ENCODE peak calls at places on chromosomes 6 and 20, in seven cellular contexts. Q is K562, W is GM12878, Z is H1, R is endothelial cell of umbilical vein, U is HepG2, T is HCT116. V is an unnamed sample.

GRCh38 chr6:122622404-122622938 is 12.3 kb downstream of the PKIB start:
- DNase-seq in Q (no peak), W (no peak), Z (no peak), R (no peak), U (no peak), T (no peak), V (no peak)

GRCh38 chr20:59082981-59083380 is 40.4 kb upstream of the PRELID3B start:
- DNase-seq in Q (no peak), W (no peak), Z (no peak), R (no peak), U (no peak), T (no peak), V (no peak)

GRCh38 chr6:157272372-157272771 is 50.9 kb downstream of the TMEM242 start:
- DNase-seq in Q (no peak), W (no peak), Z (no peak), R (no peak), U (no peak), T (no peak), V (no peak)

GRCh38 chr6:129725341-129725740 is 15.4 kb upstream of the ARHGAP18 start:
- DNase-seq in Q (no peak), W (no peak), Z (no peak), R (no peak), U (no peak), T (no peak), V (no peak)

GRCh38 chr6:40755046-40755681 is 168.0 kb upstream of the LRFN2 start:
- DNase-seq in Q (no peak), W (no peak), Z (no peak), R (no peak), U (no peak), T (no peak), V (no peak)

GRCh38 chr6:101281266-101281665 is 112.2 kb upstream of the GRIK2 start:
- DNase-seq in Q (no peak), W (no peak), Z (no peak), R (no peak), U (no peak), T (no peak), V (no peak)

GRCh38 chr6:159761135-159761872 is 541 bp upstream of the ACAT2 start:
- DNase-seq in Q (no peak), W (no peak), Z (peak), R (peak), U (peak), T (no peak), V (no peak)

GRCh38 chr6:43428874-43429273 is 1.5 kb downstream of the ABCC10 start:
- DNase-seq in Q (no peak), W (no peak), Z (no peak), R (no peak), U (no peak), T (no peak), V (no peak)

GRCh38 chr6:42618686-42619085 is 54.9 kb downstream of the UBR2 start:
- DNase-seq in Q (no peak), W (no peak), Z (no peak), R (no peak), U (no peak), T (no peak), V (no peak)

GRCh38 chr20:53706511-53707031 is 112.9 kb upstream of the ZNF217 start:
- DNase-seq in Q (no peak), W (peak), Z (no peak), R (no peak), U (no peak), T (no peak), V (no peak)

DNA sequence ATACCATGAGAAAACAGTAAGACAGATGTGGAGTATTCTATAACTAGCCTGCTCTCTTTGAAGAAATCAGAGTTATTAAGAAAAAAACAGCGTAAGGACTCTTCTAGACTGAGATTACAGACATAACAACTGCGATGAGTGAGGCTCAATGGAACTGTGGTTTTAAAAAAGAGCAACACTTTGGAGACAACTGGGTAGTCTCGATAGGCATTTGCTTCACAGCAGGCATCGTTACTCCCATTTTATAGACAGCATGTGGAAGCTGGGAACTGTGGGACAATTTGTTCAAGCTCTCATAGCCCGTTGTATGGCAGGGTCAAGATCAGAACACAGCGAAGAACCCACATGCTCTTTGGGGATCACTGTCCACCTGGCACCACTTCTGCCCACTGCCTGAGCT is 4.6 kb downstream of the FKBP1A start:
- DNase-seq in Q (no peak), W (no peak), Z (no peak), R (no peak), U (no peak), T (no peak), V (no peak)
- H3K9ac ChIP-seq in Q (no peak), W (no peak), Z (no peak), R (no peak), U (no peak), T (no peak), V (no peak)

GRCh38 chr6:142444800-142445405 is 143.1 kb downstream of the ADGRG6 start:
- DNase-seq in Q (no peak), W (no peak), Z (no peak), R (no peak), U (no peak), T (no peak), V (no peak)
- TF ChIP-seq POLR2AphosphoS5 in Q (no peak), W (no peak), Z (no peak), R (no peak), U (no peak), T (no peak), V (no peak)

GRCh38 chr6:16762547-16763477 is 1.6 kb upstream of the ATXN1 start:
- DNase-seq in Q (peak), W (no peak), Z (peak), R (peak), U (peak), T (peak), V (no peak)
- TF ChIP-seq EZH2 in Q (no peak), W (no peak), Z (no peak), R (no peak), U (no peak), T (no peak), V (no peak)

GRCh38 chr6:160882741-160883340 is 108.7 kb upstream of the MAP3K4 start:
- DNase-seq in Q (no peak), W (no peak), Z (no peak), R (no peak), U (no peak), T (no peak), V (no peak)
- H3K9ac ChIP-seq in Q (no peak), W (no peak), Z (no peak), R (no peak), U (no peak), T (no peak), V (no peak)

GRCh38 chr6:8183266-8183665 is 80.9 kb upstream of the EEF1E1 start:
- DNase-seq in Q (no peak), W (no peak), Z (no peak), R (no peak), U (no peak), T (no peak), V (no peak)
- TF ChIP-seq POLR2AphosphoS5 in Q (no peak), W (no peak), Z (no peak), R (no peak), U (no peak), T (no peak), V (no peak)

DNA sequence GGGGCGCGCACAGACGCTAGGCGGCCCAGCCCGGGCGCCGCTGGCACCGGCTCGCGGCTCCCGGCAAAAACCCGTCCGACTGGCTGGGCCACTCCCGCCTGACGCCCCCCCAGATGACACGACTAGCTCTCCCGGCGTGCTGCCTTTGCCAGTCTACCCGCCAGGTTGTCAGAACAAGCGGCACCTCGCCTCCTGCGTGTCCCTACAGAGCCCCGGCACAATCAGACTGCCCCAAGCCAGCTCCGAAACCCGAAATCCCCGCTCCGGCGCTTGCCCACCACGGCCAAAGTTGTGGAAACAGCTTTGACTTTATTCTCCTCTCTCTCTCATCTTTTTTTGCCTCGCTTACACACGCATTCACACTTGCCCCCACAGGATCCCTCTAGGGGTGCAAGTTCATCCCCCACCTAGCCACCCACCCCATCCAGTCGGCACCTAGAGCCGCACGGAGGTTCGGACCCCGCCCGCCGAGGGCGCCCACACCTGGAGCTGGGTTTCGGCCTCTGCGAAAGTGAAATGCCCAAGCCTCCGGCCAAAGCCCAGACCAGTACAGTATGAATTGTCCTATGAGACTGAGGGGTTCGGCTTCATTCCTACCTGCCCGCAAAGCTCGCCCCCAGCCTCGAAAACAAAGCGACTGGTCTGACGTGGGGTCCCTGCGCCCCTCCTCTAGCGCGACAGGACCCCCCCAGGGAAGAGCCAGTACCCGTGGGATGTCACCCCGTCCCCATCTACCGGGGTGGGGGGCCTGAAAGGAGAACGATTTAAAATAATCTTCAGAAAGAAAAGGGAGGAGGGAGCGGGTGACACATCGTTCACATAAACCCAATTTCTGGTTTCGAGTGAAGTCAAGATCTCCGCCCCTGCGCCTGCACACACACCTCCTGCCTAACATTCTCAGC is 1.7 kb downstream of the TFAP2A start:
- DNase-seq in Q (no peak), W (no peak), Z (peak), R (no peak), U (no peak), T (no peak), V (no peak)
- TF ChIP-seq EZH2 in Q (no peak), W (no peak), Z (peak), R (peak), U (peak), T (no peak), V (no peak)

GRCh38 chr20:31718952-31719643 is 3.6 kb downstream of the BCL2L1 start:
- DNase-seq in Q (no peak), W (no peak), Z (no peak), R (no peak), U (no peak), T (no peak), V (no peak)

GRCh38 chr20:31721408-31722332 is 998 bp downstream of the BCL2L1 start:
- DNase-seq in Q (no peak), W (no peak), Z (no peak), R (peak), U (no peak), T (no peak), V (no peak)

GRCh38 chr20:31720486-31721407 is 1.9 kb downstream of the BCL2L1 start:
- DNase-seq in Q (no peak), W (no peak), Z (no peak), R (peak), U (peak), T (no peak), V (no peak)

GRCh38 chr20:31717478-31717946 is 5.2 kb downstream of the BCL2L1 start:
- DNase-seq in Q (no peak), W (peak), Z (no peak), R (no peak), U (no peak), T (no peak), V (no peak)

DNA sequence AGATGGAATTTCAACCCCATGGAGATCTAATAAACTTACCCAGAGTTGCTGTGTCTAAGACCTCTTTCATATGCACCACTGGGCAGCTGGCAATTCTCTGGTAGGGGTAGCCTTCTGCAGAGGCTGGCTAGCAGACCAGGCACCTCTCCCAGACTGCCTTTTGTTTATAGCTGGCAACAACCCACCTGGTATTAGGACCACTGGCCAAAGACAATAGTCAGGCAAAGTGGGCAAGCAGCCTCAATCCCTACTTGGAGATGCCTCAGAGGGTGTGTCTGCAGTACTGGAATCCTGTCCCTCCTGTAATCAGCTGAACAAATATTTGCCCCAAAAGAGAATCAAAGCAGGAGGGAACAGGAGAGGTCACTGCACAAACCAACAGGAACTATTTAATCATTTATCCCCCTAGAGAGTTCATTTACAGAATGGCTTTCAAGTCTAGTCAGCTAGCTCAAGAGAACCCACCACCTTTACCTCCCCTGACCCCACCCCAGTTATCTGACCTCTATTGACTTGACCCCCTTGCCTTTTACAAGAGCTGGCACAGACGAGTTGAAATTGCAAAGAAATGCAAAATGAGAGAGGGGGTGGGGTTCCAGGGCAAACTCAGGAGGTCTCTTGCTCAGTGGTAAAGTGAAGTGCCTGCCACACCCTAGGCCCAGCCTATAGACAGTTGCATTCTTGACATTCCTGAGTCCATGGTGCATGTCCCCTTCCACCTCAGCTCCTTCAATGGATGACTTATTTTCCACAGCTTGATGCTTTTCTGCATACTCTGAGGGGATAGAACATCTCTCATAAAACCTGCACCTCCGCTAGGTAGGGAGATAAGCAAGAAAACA is 2.8 kb downstream of the BCL2L1 start:
- DNase-seq in Q (no peak), W (no peak), Z (no peak), R (no peak), U (peak), T (no peak), V (no peak)
- H3K9ac ChIP-seq in Q (peak), W (peak), Z (peak), R (peak), U (peak), T (peak), V (no peak)